ENCODE peak calls at places on chromosomes 11 and 22, in four cellular contexts. One of them, this sample, is unnamed.

GRCh38 chr11:57567512-57568329 is at the start of gene UBE2L6:
- DNase-seq in effector memory CD4-positive, alpha-beta T cell: peak
- DNase-seq in coronary artery: peak
- DNase-seq in iPS DF 6.9: no peak
- DNase-seq in this sample: no peak

GRCh38 chr22:39135092-39135896 is 17.2 kb downstream of the CBX7 start:
- DNase-seq in effector memory CD4-positive, alpha-beta T cell: no peak
- DNase-seq in coronary artery: no peak
- DNase-seq in iPS DF 6.9: no peak
- DNase-seq in this sample: no peak

GRCh38 chr11:11407738-11408084 is 54.7 kb upstream of the CSNK2A3 start:
- DNase-seq in coronary artery: no peak
- DNase-seq in effector memory CD4-positive, alpha-beta T cell: no peak
- DNase-seq in iPS DF 6.9: no peak
- DNase-seq in this sample: no peak

GRCh38 chr11:18697581-18697980 is 998 bp upstream of the TMEM86A start:
- DNase-seq in iPS DF 6.9: no peak
- DNase-seq in effector memory CD4-positive, alpha-beta T cell: no peak
- DNase-seq in coronary artery: no peak
- DNase-seq in this sample: no peak

GRCh38 chr11:133898031-133898769 is 52.9 kb upstream of the SPATA19 start:
- DNase-seq in iPS DF 6.9: peak
- DNase-seq in coronary artery: peak
- DNase-seq in effector memory CD4-positive, alpha-beta T cell: no peak
- DNase-seq in this sample: no peak

GRCh38 chr22:23305922-23306374 is 125.6 kb downstream of the BCR start:
- DNase-seq in iPS DF 6.9: no peak
- DNase-seq in effector memory CD4-positive, alpha-beta T cell: no peak
- DNase-seq in coronary artery: peak
- DNase-seq in this sample: no peak

GRCh38 chr22:38203090-38203810 is 1.5 kb downstream of the MAFF start:
- DNase-seq in effector memory CD4-positive, alpha-beta T cell: no peak
- DNase-seq in coronary artery: no peak
- DNase-seq in iPS DF 6.9: no peak
- DNase-seq in this sample: no peak

GRCh38 chr11:12042215-12042676 is 33.8 kb upstream of the DKK3 start:
- DNase-seq in iPS DF 6.9: no peak
- DNase-seq in coronary artery: no peak
- DNase-seq in effector memory CD4-positive, alpha-beta T cell: no peak
- DNase-seq in this sample: peak

GRCh38 chr22:36405671-36406070 is 17.9 kb upstream of the MYH9 start:
- DNase-seq in iPS DF 6.9: no peak
- DNase-seq in effector memory CD4-positive, alpha-beta T cell: peak
- DNase-seq in coronary artery: no peak
- DNase-seq in this sample: no peak

GRCh38 chr11:71429701-71430100 is 18.5 kb downstream of the DHCR7 start:
- DNase-seq in effector memory CD4-positive, alpha-beta T cell: no peak
- DNase-seq in iPS DF 6.9: no peak
- DNase-seq in coronary artery: no peak
- DNase-seq in this sample: no peak

GRCh38 chr11:93734427-93735222 is 6.7 kb downstream of the TAF1D start:
- DNase-seq in effector memory CD4-positive, alpha-beta T cell: no peak
- DNase-seq in coronary artery: no peak
- DNase-seq in iPS DF 6.9: no peak
- DNase-seq in this sample: no peak

GRCh38 chr11:30863177-30863576 is 277.0 kb upstream of the MPPED2 start:
- DNase-seq in iPS DF 6.9: no peak
- DNase-seq in effector memory CD4-positive, alpha-beta T cell: no peak
- DNase-seq in coronary artery: no peak
- DNase-seq in this sample: no peak

GRCh38 chr11:46485852-46486443 is 94.4 kb upstream of the CHRM4 start:
- DNase-seq in iPS DF 6.9: no peak
- DNase-seq in effector memory CD4-positive, alpha-beta T cell: no peak
- DNase-seq in coronary artery: no peak
- DNase-seq in this sample: no peak

GRCh38 chr11:92131289-92131890 is 93.2 kb upstream of the FAT3 start:
- DNase-seq in effector memory CD4-positive, alpha-beta T cell: no peak
- DNase-seq in coronary artery: no peak
- DNase-seq in iPS DF 6.9: no peak
- DNase-seq in this sample: no peak

GRCh38 chr11:65858354-65859133 is 564 bp upstream of the CFL1 start:
- DNase-seq in effector memory CD4-positive, alpha-beta T cell: no peak
- DNase-seq in coronary artery: no peak
- DNase-seq in iPS DF 6.9: no peak
- DNase-seq in this sample: no peak

GRCh38 chr22:38153821-38154562 is 27.6 kb downstream of the PLA2G6 start:
- DNase-seq in iPS DF 6.9: no peak
- DNase-seq in coronary artery: peak
- DNase-seq in effector memory CD4-positive, alpha-beta T cell: no peak
- DNase-seq in this sample: no peak

GRCh38 chr11:34249439-34250073 is 108.3 kb downstream of the ABTB2 start:
- DNase-seq in iPS DF 6.9: no peak
- DNase-seq in coronary artery: peak
- DNase-seq in effector memory CD4-positive, alpha-beta T cell: no peak
- DNase-seq in this sample: no peak

GRCh38 chr22:47884775-47885174 is 1122.3 kb downstream of the TBC1D22A start:
- DNase-seq in effector memory CD4-positive, alpha-beta T cell: no peak
- DNase-seq in iPS DF 6.9: no peak
- DNase-seq in coronary artery: no peak
- DNase-seq in this sample: no peak

GRCh38 chr11:27328602-27329001 is 34.4 kb downstream of the CCDC34 start:
- DNase-seq in iPS DF 6.9: no peak
- DNase-seq in coronary artery: no peak
- DNase-seq in effector memory CD4-positive, alpha-beta T cell: no peak
- DNase-seq in this sample: no peak

GRCh38 chr11:32116668-32117067 is 25.8 kb downstream of the RCN1 start:
- DNase-seq in coronary artery: no peak
- DNase-seq in effector memory CD4-positive, alpha-beta T cell: no peak
- DNase-seq in iPS DF 6.9: no peak
- DNase-seq in this sample: no peak

GRCh38 chr11:84612645-84613044 is 1014.5 kb downstream of the DLG2 start:
- DNase-seq in coronary artery: no peak
- DNase-seq in iPS DF 6.9: no peak
- DNase-seq in effector memory CD4-positive, alpha-beta T cell: no peak
- DNase-seq in this sample: no peak

GRCh38 chr22:38315801-38316339 is 1.4 kb downstream of the CSNK1E start:
- DNase-seq in coronary artery: no peak
- DNase-seq in effector memory CD4-positive, alpha-beta T cell: no peak
- DNase-seq in iPS DF 6.9: no peak
- DNase-seq in this sample: no peak

GRCh38 chr22:42862045-42862734 is 5.1 kb upstream of the ARFGAP3 start:
- DNase-seq in coronary artery: no peak
- DNase-seq in effector memory CD4-positive, alpha-beta T cell: no peak
- DNase-seq in iPS DF 6.9: no peak
- DNase-seq in this sample: no peak

GRCh38 chr22:37643225-37643847 is 3.9 kb downstream of the SH3BP1 start:
- DNase-seq in effector memory CD4-positive, alpha-beta T cell: peak
- DNase-seq in coronary artery: no peak
- DNase-seq in iPS DF 6.9: no peak
- DNase-seq in this sample: no peak

GRCh38 chr11:8058216-8058615 is 22.8 kb upstream of the TUB start:
- DNase-seq in coronary artery: no peak
- DNase-seq in effector memory CD4-positive, alpha-beta T cell: no peak
- DNase-seq in iPS DF 6.9: no peak
- DNase-seq in this sample: no peak

GRCh38 chr11:124081496-124081895 is 33.8 kb upstream of the VWA5A start:
- DNase-seq in coronary artery: no peak
- DNase-seq in iPS DF 6.9: no peak
- DNase-seq in effector memory CD4-positive, alpha-beta T cell: no peak
- DNase-seq in this sample: no peak

GRCh38 chr11:35381720-35382322 is 37.5 kb downstream of the SLC1A2 start:
- DNase-seq in coronary artery: no peak
- DNase-seq in effector memory CD4-positive, alpha-beta T cell: no peak
- DNase-seq in iPS DF 6.9: no peak
- DNase-seq in this sample: no peak

GRCh38 chr11:128133501-128133900 is 453.9 kb downstream of the ETS1 start:
- DNase-seq in effector memory CD4-positive, alpha-beta T cell: no peak
- DNase-seq in coronary artery: no peak
- DNase-seq in iPS DF 6.9: no peak
- DNase-seq in this sample: no peak

GRCh38 chr11:118058311-118059230 is 18.3 kb upstream of the TMPRSS4 start:
- DNase-seq in coronary artery: peak
- DNase-seq in iPS DF 6.9: no peak
- DNase-seq in effector memory CD4-positive, alpha-beta T cell: no peak
- DNase-seq in this sample: no peak

GRCh38 chr11:83364500-83365059 is 78.4 kb upstream of the CCDC90B start:
- DNase-seq in effector memory CD4-positive, alpha-beta T cell: no peak
- DNase-seq in coronary artery: no peak
- DNase-seq in iPS DF 6.9: peak
- DNase-seq in this sample: no peak

GRCh38 chr11:118522571-118523072 is 4.7 kb upstream of the TTC36 start:
- DNase-seq in iPS DF 6.9: no peak
- DNase-seq in effector memory CD4-positive, alpha-beta T cell: no peak
- DNase-seq in coronary artery: no peak
- DNase-seq in this sample: no peak

GRCh38 chr11:35272391-35272821 is 133.4 kb downstream of the CD44 start:
- DNase-seq in effector memory CD4-positive, alpha-beta T cell: peak
- DNase-seq in iPS DF 6.9: no peak
- DNase-seq in coronary artery: no peak
- DNase-seq in this sample: no peak

GRCh38 chr11:45857834-45858492 is 10.7 kb downstream of the CRY2 start:
- DNase-seq in coronary artery: no peak
- DNase-seq in effector memory CD4-positive, alpha-beta T cell: no peak
- DNase-seq in iPS DF 6.9: no peak
- DNase-seq in this sample: peak

GRCh38 chr11:111733655-111734088 is 32.5 kb downstream of the PPP2R1B start:
- DNase-seq in coronary artery: no peak
- DNase-seq in effector memory CD4-positive, alpha-beta T cell: no peak
- DNase-seq in iPS DF 6.9: no peak
- DNase-seq in this sample: no peak

GRCh38 chr22:36375071-36375980 is 12.4 kb downstream of the MYH9 start:
- DNase-seq in effector memory CD4-positive, alpha-beta T cell: no peak
- DNase-seq in iPS DF 6.9: no peak
- DNase-seq in coronary artery: no peak
- DNase-seq in this sample: no peak

GRCh38 chr11:78828582-78829520 is 254.2 kb upstream of the NARS2 start:
- DNase-seq in iPS DF 6.9: no peak
- DNase-seq in coronary artery: no peak
- DNase-seq in effector memory CD4-positive, alpha-beta T cell: no peak
- DNase-seq in this sample: no peak

GRCh38 chr22:40240671-40241070 is 62.9 kb downstream of the TNRC6B start:
- DNase-seq in iPS DF 6.9: no peak
- DNase-seq in coronary artery: no peak
- DNase-seq in effector memory CD4-positive, alpha-beta T cell: peak
- DNase-seq in this sample: peak

GRCh38 chr22:24363243-24363642 is 64.2 kb upstream of the ADORA2A start:
- DNase-seq in iPS DF 6.9: no peak
- DNase-seq in effector memory CD4-positive, alpha-beta T cell: no peak
- DNase-seq in coronary artery: no peak
- DNase-seq in this sample: no peak

GRCh38 chr11:118274184-118274583 is 10.1 kb upstream of the MPZL2 start:
- DNase-seq in effector memory CD4-positive, alpha-beta T cell: no peak
- DNase-seq in coronary artery: no peak
- DNase-seq in iPS DF 6.9: no peak
- DNase-seq in this sample: no peak

GRCh38 chr22:28882545-28882877 is 861 bp upstream of the ZNRF3 start:
- DNase-seq in iPS DF 6.9: no peak
- DNase-seq in coronary artery: no peak
- DNase-seq in effector memory CD4-positive, alpha-beta T cell: no peak
- DNase-seq in this sample: no peak